ENCODE peak calls at places on chromosomes 1 and 21, in six cellular contexts. M is BE2C, E is progenitor cell of endocrine pancreas, N is A549, C is type B pancreatic cell, L is NCI-H1105. H is an unnamed sample.

GRCh38 chr1:180169641-180170155 is 15.0 kb downstream of the QSOX1 start:
- DNase-seq in M (no peak), L (no peak), C (no peak), E (no peak), N (no peak), H (no peak)

GRCh38 chr1:4395676-4396075 is 258.7 kb upstream of the AJAP1 start:
- DNase-seq in E (no peak), L (peak; percentile 91), C (no peak), M (no peak), N (no peak), H (no peak)

GRCh38 chr1:171185064-171185463 is at the start of gene FMO2:
- DNase-seq in N (no peak), M (no peak), L (no peak), C (no peak), E (no peak), H (no peak)

GRCh38 chr21:32190491-32191144 is 88.2 kb downstream of the MIS18A start:
- DNase-seq in L (no peak), M (no peak), N (no peak), C (peak; percentile 29), E (no peak), H (no peak)

GRCh38 chr1:32068891-32069590 is 3.7 kb upstream of the TMEM39B start:
- DNase-seq in N (no peak), L (no peak), E (no peak), M (no peak), C (no peak), H (no peak)

GRCh38 chr1:26349196-26349885 is 4.6 kb downstream of the CRYBG2 start:
- DNase-seq in L (no peak), N (peak; percentile 76), E (no peak), M (no peak), C (no peak), H (no peak)

GRCh38 chr1:7255303-7256058 is 470.2 kb downstream of the CAMTA1 start:
- DNase-seq in C (no peak), E (no peak), M (no peak), N (peak; percentile 35), L (no peak), H (no peak)

GRCh38 chr21:44557491-44558328 is 885 bp downstream of the KRTAP10-3 start:
- DNase-seq in E (peak; percentile 7), C (no peak), L (no peak), M (no peak), N (no peak), H (no peak)

GRCh38 chr1:204711947-204712701 is 26.6 kb upstream of the LRRN2 start:
- DNase-seq in L (peak; percentile 38), C (no peak), M (peak; percentile 74), N (no peak), E (no peak), H (no peak)

GRCh38 chr1:40312238-40313205 is 4.6 kb downstream of the COL9A2 start:
- DNase-seq in E (no peak), C (no peak), L (no peak), N (no peak), M (no peak), H (no peak)

GRCh38 chr1:236280438-236281285 is 1.1 kb downstream of the ERO1B start:
- DNase-seq in C (no peak), M (no peak), E (no peak), N (no peak), L (peak; percentile 61), H (peak; percentile 18)

GRCh38 chr1:80645621-80646020 is 1155.1 kb upstream of the ADGRL2 start:
- DNase-seq in C (no peak), E (no peak), M (no peak), N (no peak), L (no peak), H (no peak)

GRCh38 chr1:200971428-200971903 is 52.0 kb downstream of the KIF21B start:
- DNase-seq in E (no peak), L (no peak), C (no peak), M (no peak), N (no peak), H (no peak)

GRCh38 chr1:225825078-225825477 is 15.2 kb downstream of the EPHX1 start:
- DNase-seq in N (no peak), C (no peak), L (peak; percentile 35), E (no peak), M (no peak), H (no peak)

GRCh38 chr1:20233394-20233793 is 47.1 kb upstream of the PLA2G2C start:
- DNase-seq in C (no peak), E (no peak), L (peak; percentile 21), M (no peak), N (peak; percentile 31), H (no peak)

GRCh38 chr1:182397653-182398388 is 2.6 kb downstream of the TEDDM1 start:
- DNase-seq in E (no peak), N (no peak), C (no peak), L (no peak), M (no peak), H (no peak)

H was measured in effector CD4-positive, alpha-beta T cell.